ENCODE peak calls at places on chromosomes 1 and 21, in five cellular contexts. G is HepG2, V is NT2/D1, B is H1, E is GM12878. I is an unnamed sample.
A peak's percentile ranks its signal among the peaks of the same experiment; 100 is the strongest.

GRCh38 chr1:72186733-72187307 is 95.5 kb downstream of the NEGR1 start:
- DNase-seq in V (no peak), B (no peak), E (no peak), G (peak; percentile 1), I (peak; percentile 9)

GRCh38 chr1:24021403-24022266 is 41.5 kb upstream of the SRSF10 start:
- DNase-seq in E (no peak), V (no peak), G (peak; percentile 99), B (no peak), I (no peak)

GRCh38 chr1:25504706-25505560 is 38.5 kb upstream of the LDLRAP1 start:
- DNase-seq in E (no peak), V (no peak), G (no peak), B (peak; percentile 45), I (no peak)

GRCh38 chr1:226405411-226405988 is 2.4 kb downstream of the PARP1 start:
- DNase-seq in E (no peak), B (peak; percentile 59), V (peak; percentile 68), G (no peak), I (no peak)

GRCh38 chr1:16418823-16419425 is 18.3 kb downstream of the SPATA21 start:
- DNase-seq in V (no peak), B (no peak), E (no peak), G (no peak), I (no peak)

GRCh38 chr1:170481000-170481399 is 51.0 kb upstream of the GORAB start:
- DNase-seq in V (no peak), E (no peak), G (no peak), B (no peak), I (no peak)

GRCh38 chr1:9590945-9591668 is 2.4 kb downstream of the TMEM201 start:
- DNase-seq in V (no peak), E (no peak), G (no peak), B (no peak), I (no peak)

GRCh38 chr1:187759934-187760333 is 931.2 kb downstream of the PLA2G4A start:
- DNase-seq in E (no peak), G (no peak), V (no peak), B (no peak), I (no peak)

GRCh38 chr1:180920702-180921101 is 8.0 kb downstream of the KIAA1614 start:
- DNase-seq in E (no peak), B (no peak), V (no peak), G (no peak), I (no peak)

GRCh38 chr1:169044296-169044695 is 62.2 kb upstream of the ATP1B1 start:
- DNase-seq in E (peak; percentile 76), B (no peak), V (no peak), G (no peak), I (no peak)

GRCh38 chr1:22447581-22448215 is 4.0 kb upstream of the ZBTB40 start:
- DNase-seq in G (no peak), B (no peak), E (no peak), V (no peak), I (no peak)

GRCh38 chr1:173669491-173669941 is at the start of gene ANKRD45:
- DNase-seq in V (peak; percentile 56), E (no peak), B (peak; percentile 92), G (no peak), I (no peak)

GRCh38 chr1:212415107-212415841 is 588 bp upstream of the PACC1 start:
- DNase-seq in V (no peak), G (no peak), B (peak; percentile 47), E (no peak), I (no peak)

GRCh38 chr1:184656221-184656620 is 98.4 kb downstream of the EDEM3 start:
- DNase-seq in E (no peak), G (no peak), B (no peak), V (no peak), I (no peak)

GRCh38 chr1:182754915-182755314 is 34.7 kb upstream of the NPL start:
- DNase-seq in V (no peak), E (no peak), B (no peak), G (no peak), I (no peak)

GRCh38 chr1:29708818-29709710 is 472.7 kb downstream of the PTPRU start:
- DNase-seq in G (no peak), V (no peak), B (no peak), E (no peak), I (no peak)

GRCh38 chr1:47328992-47329391 is 4.6 kb upstream of the CMPK1 start:
- DNase-seq in G (no peak), V (no peak), B (no peak), E (no peak), I (no peak)

GRCh38 chr1:67735806-67736627 is 51.0 kb downstream of the GADD45A start:
- DNase-seq in B (no peak), G (no peak), V (no peak), E (peak; percentile 64), I (no peak)

GRCh38 chr1:104182251-104182650 is 432.6 kb downstream of the AMY1C start:
- DNase-seq in B (no peak), G (no peak), E (no peak), V (peak; percentile 3), I (no peak)

GRCh38 chr1:245155186-245156040 is 628 bp downstream of the KIF26B start:
- DNase-seq in E (no peak), G (no peak), V (no peak), B (peak; percentile 75), I (peak; percentile 13)

GRCh38 chr1:154151311-154151710 is 3.6 kb downstream of the NUP210L start:
- DNase-seq in B (no peak), E (no peak), G (no peak), V (no peak), I (no peak)

GRCh38 chr21:31279986-31280385 is 64.1 kb downstream of the TIAM1 start:
- DNase-seq in E (no peak), V (no peak), B (no peak), G (no peak), I (no peak)

GRCh38 chr1:175132456-175132855 is 60.1 kb downstream of the KIAA0040 start:
- DNase-seq in V (no peak), E (no peak), G (no peak), B (no peak), I (no peak)
- TF ChIP-seq SUZ12 in V (no peak), E (no peak), G (no peak), B (no peak), I (no peak)

GRCh38 chr21:44940116-44940631 is 345 bp downstream of the SLX9 start:
- DNase-seq in E (no peak), B (no peak), V (no peak), G (no peak), I (no peak)
- TF ChIP-seq SUZ12 in E (no peak), B (no peak), V (no peak), G (no peak), I (no peak)

DNA sequence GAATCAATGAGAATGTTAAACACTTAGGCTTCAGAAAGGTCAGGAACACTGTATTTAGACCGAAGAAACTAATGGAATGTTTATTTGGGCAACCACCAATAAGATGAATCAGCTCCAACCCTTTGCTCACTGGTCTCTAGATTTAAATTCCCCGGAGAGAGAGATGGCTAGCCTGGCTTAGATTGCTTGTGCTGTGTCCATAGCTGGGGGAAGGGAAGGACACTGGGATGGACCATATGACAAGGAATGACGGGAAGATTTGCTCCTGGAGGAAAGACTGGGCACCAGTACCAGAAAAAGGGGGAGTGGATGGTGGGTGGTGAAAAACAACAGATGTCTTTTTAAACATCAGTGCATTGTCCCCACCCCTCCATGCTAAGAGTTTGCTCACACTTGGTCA is 426.6 kb downstream of the DUSP10 start:
- DNase-seq in E (no peak), G (no peak), V (no peak), B (no peak), I (no peak)
- TF ChIP-seq SUZ12 in E (no peak), G (no peak), V (no peak), B (no peak), I (no peak)

GRCh38 chr21:45405819-45406762 is 1.1 kb downstream of the COL18A1 start:
- DNase-seq in G (peak; percentile 45), B (no peak), V (no peak), E (no peak), I (peak; percentile 59)

GRCh38 chr21:45403825-45404725 is 890 bp upstream of the COL18A1 start:
- DNase-seq in E (no peak), B (no peak), V (no peak), G (no peak), I (peak; percentile 31)

GRCh38 chr21:45403133-45403824 is 1.7 kb upstream of the COL18A1 start:
- DNase-seq in V (no peak), E (no peak), G (no peak), B (no peak), I (no peak)

GRCh38 chr21:45405271-45405818 is 380 bp downstream of the COL18A1 start:
- DNase-seq in V (no peak), G (no peak), B (no peak), E (no peak), I (peak; percentile 65)

GRCh38 chr21:45404726-45405270 is at the start of gene COL18A1:
- DNase-seq in E (no peak), B (peak; percentile 86), G (no peak), V (no peak), I (peak; percentile 93)
- TF ChIP-seq SUZ12 in E (no peak), B (no peak), G (no peak), V (no peak), I (no peak)

DNA sequence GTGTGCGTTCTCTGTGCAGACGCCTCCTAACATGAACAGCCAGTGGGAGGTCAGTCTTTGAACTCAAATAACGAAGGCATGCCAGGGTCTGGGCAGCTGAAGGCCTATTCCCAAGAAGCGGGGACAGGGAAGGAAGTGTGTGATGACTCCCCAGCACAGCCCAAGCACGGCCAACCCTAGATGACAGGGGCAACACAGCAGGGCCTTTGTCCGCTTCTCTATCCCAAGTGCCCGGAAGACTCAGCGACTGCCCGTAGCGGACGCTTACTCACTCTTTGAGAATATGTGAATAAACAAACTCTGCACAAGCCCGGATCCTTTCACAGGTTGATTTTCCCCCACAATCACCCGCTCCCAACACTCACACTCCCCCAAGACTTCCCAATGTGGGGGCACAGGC is 11.2 kb downstream of the C1orf198 start:
- DNase-seq in G (no peak), V (no peak), B (no peak), E (no peak), I (no peak)
- TF ChIP-seq SUZ12 in G (no peak), V (no peak), B (no peak), E (no peak), I (no peak)

I was measured in HEK293T.